ENCODE peak calls at places on chromosomes 11 and 22, in eight cellular contexts. H is body of pancreas, O is RWPE1, U is IMR-90, B is heart right ventricle, E is spleen, I is neural progenitor cell, W is AG04450. D is an unnamed sample.

GRCh38 chr11:36446135-36446534 is 63.9 kb downstream of the TRAF6 start:
- DNase-seq in H (no peak), O (no peak), U (no peak), B (no peak), E (no peak), I (no peak), W (no peak), D (no peak)

GRCh38 chr11:117443269-117444186 is 115.9 kb downstream of the CEP164 start:
- DNase-seq in H (peak), O (peak), U (peak), B (peak), E (peak), I (peak), W (no peak), D (peak)

GRCh38 chr11:32366671-32367070 is 68.7 kb downstream of the WT1 start:
- DNase-seq in H (no peak), O (no peak), U (no peak), B (no peak), E (no peak), I (no peak), W (no peak), D (no peak)

GRCh38 chr22:42752230-42752746 is 31.6 kb upstream of the A4GALT start:
- DNase-seq in H (no peak), O (no peak), U (no peak), B (no peak), E (no peak), I (peak), W (no peak), D (no peak)

GRCh38 chr11:31641477-31642062 is 132.0 kb downstream of the ELP4 start:
- DNase-seq in H (peak), O (peak), U (peak), B (peak), E (no peak), I (peak), W (no peak), D (peak)

GRCh38 chr11:65884716-65885092 is 3.6 kb downstream of the FIBP start:
- DNase-seq in H (peak), O (peak), U (peak), B (peak), E (peak), I (peak), W (no peak), D (peak)

GRCh38 chr11:64916040-64916847 is 765 bp downstream of the ATG2A start:
- DNase-seq in H (no peak), O (peak), U (peak), B (peak), E (peak), I (peak), W (no peak), D (peak)

GRCh38 chr22:36331912-36332622 is 55.7 kb downstream of the MYH9 start:
- DNase-seq in H (peak), O (no peak), U (peak), B (peak), E (peak), I (no peak), W (no peak), D (no peak)

GRCh38 chr11:125201525-125202121 is 37.1 kb downstream of the PKNOX2 start:
- DNase-seq in H (peak), O (no peak), U (peak), B (no peak), E (peak), I (peak), W (no peak), D (no peak)

GRCh38 chr11:95788921-95789505 is 569 bp downstream of the FAM76B start:
- DNase-seq in H (peak), O (peak), U (peak), B (peak), E (no peak), I (peak), W (no peak), D (peak)
- TF ChIP-seq CTCF in H (no peak), O (no peak), U (peak), B (peak), E (peak), I (peak), W (peak), D (no peak)

DNA sequence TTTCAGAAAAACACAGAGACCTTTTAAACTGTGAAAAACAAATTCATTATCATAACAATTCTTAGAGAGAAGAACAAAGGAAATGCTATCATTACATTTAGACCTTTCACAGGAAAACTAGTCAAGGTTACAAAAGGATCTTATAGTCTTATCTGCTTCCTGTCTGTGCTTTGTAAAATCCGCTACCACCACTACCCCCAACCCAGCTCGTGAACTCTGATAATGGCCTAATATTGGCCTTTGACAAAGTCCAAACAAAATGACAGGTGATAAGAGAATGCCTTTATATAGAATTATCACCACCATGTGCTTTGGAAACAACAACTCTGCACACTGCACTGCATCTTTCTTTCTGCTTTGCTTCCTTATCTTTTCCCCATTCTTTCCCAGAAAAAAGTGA is 272.5 kb downstream of the SBF2 start:
- DNase-seq in H (no peak), O (no peak), U (no peak), B (no peak), E (no peak), I (no peak), W (no peak), D (no peak)
- H3K27ac ChIP-seq in H (no peak), O (no peak), U (no peak), B (no peak), E (no peak), I (no peak), W (no peak), D (no peak)

GRCh38 chr11:95972055-95972454 is 48.1 kb upstream of the MTMR2 start:
- DNase-seq in H (no peak), O (no peak), U (peak), B (no peak), E (no peak), I (no peak), W (no peak), D (no peak)

GRCh38 chr11:95968585-95968984 is 44.7 kb upstream of the MTMR2 start:
- DNase-seq in H (no peak), O (peak), U (peak), B (no peak), E (no peak), I (no peak), W (no peak), D (no peak)
- TF ChIP-seq CTCF in H (peak), O (peak), U (peak), B (peak), E (no peak), I (no peak), W (peak), D (no peak)

DNA sequence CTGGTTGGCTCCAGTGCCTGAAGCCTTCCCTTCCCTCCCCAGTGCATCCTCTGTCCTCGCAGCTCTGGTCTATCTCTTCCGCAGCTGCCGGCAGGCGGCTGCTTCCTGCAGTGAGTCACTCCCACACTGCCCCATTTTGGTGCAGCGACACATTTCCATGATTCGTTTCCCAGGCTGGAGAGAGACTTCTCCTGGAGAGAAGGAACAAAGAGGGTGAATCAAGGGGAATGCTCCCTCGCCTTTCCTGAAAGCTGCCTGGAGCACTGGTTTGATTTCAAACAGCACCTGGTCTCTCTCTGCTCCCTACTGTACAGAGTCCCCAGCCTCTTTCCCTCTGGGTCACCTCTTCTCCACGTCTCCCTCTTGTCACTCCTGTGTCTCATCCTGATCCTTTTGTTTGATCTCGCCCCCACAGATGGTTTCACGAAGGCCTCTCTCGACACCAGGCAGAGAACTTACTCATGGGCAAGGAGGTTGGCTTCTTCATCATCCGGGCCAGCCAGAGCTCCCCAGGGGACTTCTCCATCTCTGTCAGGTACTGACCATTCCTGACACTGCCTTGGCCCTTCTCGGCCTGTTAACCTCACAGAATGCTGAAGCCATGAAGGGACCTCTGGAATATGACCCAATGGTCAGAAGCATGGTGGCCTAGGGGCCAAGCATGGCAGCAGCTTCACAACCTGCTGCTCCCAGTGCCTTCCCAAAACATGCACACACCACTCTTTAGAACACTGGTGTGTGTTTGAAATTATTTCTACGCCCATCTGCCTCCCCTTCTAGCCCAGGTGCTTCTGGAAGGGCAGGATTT is at the start of gene TMA7B:
- DNase-seq in H (no peak), O (peak), U (peak), B (no peak), E (peak), I (peak), W (peak), D (no peak)
- H3K27ac ChIP-seq in H (no peak), O (no peak), U (peak), B (no peak), E (peak), I (no peak), W (peak), D (no peak)

GRCh38 chr11:94493443-94494199 is at the start of the genes ANKRD49 and MRE11:
- DNase-seq in H (peak), O (peak), U (peak), B (peak), E (peak), I (peak), W (peak), D (peak)
- TF ChIP-seq CTCF in H (peak), O (no peak), U (no peak), B (no peak), E (no peak), I (no peak), W (peak), D (no peak)